ENCODE peak calls at places on chromosomes 5 and 9, in nine cellular contexts. B is OCI-LY7, D is H9, J is astrocyte, M is IMR-90, U is HCT116, T is mesenchymal stem cell, L is A549, C is fibroblast of lung. V is an unnamed sample.

GRCh38 chr9:21688108-21689102 is 114.0 kb upstream of the MTAP start:
- DNase-seq in B (no peak), L (peak), J (peak), T (peak), U (no peak), D (no peak), C (peak), M (peak), V (peak)

GRCh38 chr9:132609829-132610228 is 27.4 kb downstream of the BARHL1 start:
- DNase-seq in L (no peak), J (peak), C (peak), T (peak), B (no peak), D (no peak), M (peak), U (no peak), V (peak)

GRCh38 chr9:133385452-133385851 is 9.3 kb downstream of the STKLD1 start:
- DNase-seq in M (no peak), U (no peak), D (no peak), L (no peak), J (no peak), B (no peak), T (no peak), C (no peak), V (no peak)

GRCh38 chr5:107555425-107556090 is 115.2 kb downstream of the EFNA5 start:
- DNase-seq in T (no peak), B (no peak), J (peak), D (no peak), C (peak), U (no peak), L (no peak), M (peak), V (peak)

GRCh38 chr5:54799645-54800044 is 185.7 kb downstream of the ESM1 start:
- DNase-seq in D (no peak), U (no peak), M (no peak), J (no peak), L (no peak), B (no peak), T (no peak), C (no peak), V (no peak)

GRCh38 chr9:134546231-134546731 is 95.3 kb upstream of the COL5A1 start:
- DNase-seq in D (no peak), B (no peak), U (no peak), L (no peak), J (peak), M (peak), T (peak), C (peak), V (no peak)

GRCh38 chr9:93304574-93305496 is 120.9 kb downstream of the WNK2 start:
- DNase-seq in D (peak), L (peak), C (peak), B (peak), U (no peak), J (peak), T (peak), M (peak), V (peak)

GRCh38 chr5:43997647-43998251 is 391.5 kb downstream of the FGF10 start:
- DNase-seq in B (no peak), T (peak), M (peak), U (no peak), C (no peak), L (peak), D (no peak), J (no peak), V (peak)

GRCh38 chr9:88076286-88077070 is 61.8 kb downstream of the SPATA31C2 start:
- DNase-seq in L (peak), C (peak), M (peak), T (peak), J (peak), U (peak), D (peak), B (no peak), V (peak)

GRCh38 chr5:175847503-175847902 is 23.9 kb upstream of the CPLX2 start:
- DNase-seq in T (no peak), U (no peak), B (no peak), D (peak), L (peak), M (peak), C (no peak), J (no peak), V (no peak)

GRCh38 chr9:12723409-12724028 is 30.3 kb downstream of the TYRP1 start:
- DNase-seq in D (no peak), B (no peak), T (peak), C (no peak), L (no peak), U (peak), M (peak), J (no peak), V (peak)

GRCh38 chr5:138849439-138849838 is 25.7 kb downstream of the LRRTM2 start:
- DNase-seq in M (peak), U (no peak), L (no peak), J (peak), D (no peak), T (no peak), B (no peak), C (peak), V (no peak)

GRCh38 chr9:131503626-131504465 is 1.1 kb downstream of the POMT1 start:
- DNase-seq in J (no peak), T (peak), L (peak), U (no peak), M (peak), B (no peak), D (peak), C (peak), V (peak)

GRCh38 chr5:57231607-57232006 is 57.7 kb downstream of the GPBP1 start:
- DNase-seq in T (no peak), M (peak), B (no peak), U (no peak), J (peak), L (no peak), C (peak), D (no peak), V (no peak)

GRCh38 chr9:126117158-126117425 is 209.5 kb upstream of the MVB12B start:
- DNase-seq in U (no peak), B (no peak), J (no peak), D (peak), T (no peak), L (no peak), M (no peak), C (no peak), V (no peak)

GRCh38 chr5:74762599-74762998 is 4.3 kb downstream of the GFM2 start:
- DNase-seq in U (peak), M (peak), B (no peak), T (peak), C (peak), D (no peak), J (peak), L (peak), V (peak)

GRCh38 chr5:158858011-158858410 is 241.7 kb downstream of the EBF1 start:
- DNase-seq in M (no peak), C (no peak), D (no peak), J (no peak), B (no peak), T (no peak), L (no peak), U (no peak), V (no peak)

DNA sequence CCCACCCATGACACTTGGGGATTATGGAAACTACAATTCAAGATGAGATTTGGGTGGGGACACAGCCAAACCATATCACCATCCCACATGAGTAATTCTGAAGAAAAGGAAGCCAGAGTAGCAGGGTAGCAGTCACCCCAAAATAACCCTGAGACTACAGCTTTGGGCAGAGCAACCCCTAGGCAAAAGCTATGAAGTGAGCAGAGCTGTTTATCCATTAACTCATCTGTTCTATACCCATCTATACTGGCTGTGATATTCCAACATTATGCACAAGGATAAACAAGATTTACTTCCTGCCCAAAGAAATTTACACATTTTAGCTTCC is 12.3 kb upstream of the REEP5 start:
- DNase-seq in B (no peak), J (no peak), L (no peak), M (no peak), T (no peak), U (no peak), D (no peak), C (no peak), V (no peak)
- H3K4me2 ChIP-seq in B (no peak), J (peak), L (no peak), M (peak), T (no peak), U (no peak), D (no peak), C (no peak), V (no peak)

DNA sequence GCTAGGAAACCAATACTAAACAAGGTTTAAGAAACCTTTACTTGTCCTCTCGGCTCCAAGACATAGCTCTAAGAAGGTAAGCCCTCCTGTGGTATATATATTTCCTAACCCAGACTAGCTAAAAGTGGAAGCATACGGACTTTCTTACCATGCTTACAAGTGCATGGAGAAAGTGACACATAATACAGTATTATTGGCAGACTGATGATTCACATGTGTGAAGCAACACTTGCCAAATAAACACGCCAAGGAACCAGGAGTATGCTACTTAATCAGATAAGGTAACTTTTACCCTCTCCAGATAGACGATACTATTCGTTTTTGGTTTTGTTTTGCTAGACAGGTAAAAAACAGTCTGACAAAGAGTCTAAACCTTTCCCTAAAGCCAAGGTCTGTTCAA is 264.1 kb downstream of the MLLT3 start:
- DNase-seq in C (peak), J (peak), U (no peak), M (peak), B (no peak), L (no peak), D (no peak), T (peak), V (peak)
- H3K4me2 ChIP-seq in C (no peak), J (no peak), U (no peak), M (no peak), B (no peak), L (peak), D (no peak), T (no peak), V (peak)

GRCh38 chr5:59177644-59178043 is 594.8 kb downstream of the RAB3C start:
- DNase-seq in C (no peak), M (no peak), U (no peak), J (no peak), D (no peak), T (no peak), B (no peak), L (no peak), V (no peak)

GRCh38 chr5:59180515-59180914 is 597.6 kb downstream of the RAB3C start:
- DNase-seq in C (no peak), D (no peak), T (no peak), M (no peak), U (no peak), B (no peak), J (no peak), L (no peak), V (no peak)

GRCh38 chr5:59178071-59178470 is 595.2 kb downstream of the RAB3C start:
- DNase-seq in T (no peak), D (no peak), C (no peak), L (no peak), B (no peak), M (no peak), U (no peak), J (no peak), V (no peak)

GRCh38 chr5:59179704-59180103 is 596.8 kb downstream of the RAB3C start:
- DNase-seq in C (no peak), L (no peak), U (no peak), T (no peak), M (no peak), J (no peak), B (no peak), D (no peak), V (no peak)

DNA sequence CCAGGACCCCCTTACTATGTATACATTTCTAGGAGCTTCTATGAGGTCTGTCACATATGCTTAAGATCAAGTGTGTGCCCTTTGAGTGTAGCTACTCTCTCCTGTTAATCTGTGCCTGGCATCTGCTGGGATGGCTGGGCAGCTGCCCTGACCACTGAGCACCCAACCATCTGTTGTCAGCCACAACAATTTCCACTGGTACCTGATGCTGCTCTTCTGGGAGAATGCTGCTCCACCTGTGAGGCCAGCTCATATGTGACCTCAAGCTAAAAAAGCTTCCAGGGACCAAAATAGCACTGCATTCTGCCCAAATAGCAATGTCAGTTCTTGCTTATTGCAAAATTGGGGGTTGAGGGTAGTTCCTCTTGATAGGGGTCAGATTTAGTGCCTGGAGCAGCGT is 595.6 kb downstream of the RAB3C start:
- DNase-seq in T (no peak), C (no peak), U (no peak), L (no peak), B (no peak), D (no peak), M (no peak), J (no peak), V (no peak)
- H3K4me2 ChIP-seq in T (no peak), C (no peak), U (no peak), L (no peak), B (no peak), D (no peak), M (no peak), J (no peak), V (no peak)

GRCh38 chr5:1761453-1761755 is 38.2 kb downstream of the MRPL36 start:
- DNase-seq in D (no peak), M (no peak), B (no peak), T (no peak), U (no peak), C (no peak), J (no peak), L (no peak), V (no peak)
- H3K4me2 ChIP-seq in D (no peak), M (no peak), B (no peak), T (no peak), U (no peak), C (no peak), J (no peak), L (no peak), V (no peak)

GRCh38 chr5:125891326-125891725 is 531.9 kb upstream of the GRAMD2B start:
- DNase-seq in T (peak), D (no peak), M (no peak), J (no peak), C (peak), B (no peak), U (no peak), L (no peak), V (peak)

GRCh38 chr5:125890387-125890955 is 532.7 kb upstream of the GRAMD2B start:
- DNase-seq in C (peak), J (peak), U (no peak), D (no peak), B (no peak), L (no peak), M (no peak), T (peak), V (no peak)

GRCh38 chr5:125896381-125896780 is 526.8 kb upstream of the GRAMD2B start:
- DNase-seq in B (no peak), J (no peak), T (no peak), C (no peak), D (no peak), M (no peak), U (no peak), L (no peak), V (no peak)

GRCh38 chr5:125897068-125897467 is 526.1 kb upstream of the GRAMD2B start:
- DNase-seq in M (no peak), U (no peak), L (no peak), C (no peak), J (no peak), T (no peak), B (no peak), D (no peak), V (no peak)

DNA sequence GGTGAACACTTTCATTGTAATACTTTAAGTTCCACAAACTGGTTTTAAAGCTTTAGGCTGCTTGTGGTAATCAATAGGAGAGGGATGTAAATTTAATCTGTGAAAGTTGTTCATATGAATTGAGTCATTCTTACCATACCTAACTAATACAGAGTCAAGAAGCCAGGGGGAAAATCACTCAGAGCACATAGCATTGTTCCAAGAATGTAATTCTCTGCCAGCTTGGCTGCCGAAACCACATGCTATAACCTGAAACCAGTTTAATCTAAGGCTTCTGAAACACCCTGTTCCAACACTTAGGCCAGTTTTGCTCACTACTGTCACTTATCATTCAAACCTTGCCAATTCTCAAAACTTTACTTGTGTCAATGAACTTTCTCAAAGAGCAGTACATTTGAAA is 528.8 kb upstream of the GRAMD2B start:
- DNase-seq in L (no peak), M (no peak), J (peak), T (no peak), C (peak), U (no peak), B (no peak), D (no peak), V (no peak)
- H3K4me2 ChIP-seq in L (no peak), M (no peak), J (no peak), T (no peak), C (no peak), U (no peak), B (no peak), D (no peak), V (no peak)

GRCh38 chr9:33161011-33161588 is 6.0 kb downstream of the B4GALT1 start:
- DNase-seq in U (peak), M (peak), D (no peak), L (peak), B (no peak), C (peak), J (peak), T (peak), V (peak)
- H3K4me2 ChIP-seq in U (peak), M (peak), D (no peak), L (peak), B (peak), C (peak), J (peak), T (peak), V (peak)

V was measured in PC-3.